ENCODE peak calls at places on chromosomes 3 and 15, in four cellular contexts. One of them, this sample, is unnamed.

GRCh38 chr3:53227993-53228885 is 27.6 kb downstream of the TKT start:
- DNase-seq in fibroblast of pulmonary artery: no peak
- DNase-seq in uterus: no peak
- DNase-seq in MM.1S: no peak
- DNase-seq in this sample: no peak

GRCh38 chr3:17631617-17632016 is 110.8 kb downstream of the TBC1D5 start:
- DNase-seq in MM.1S: no peak
- DNase-seq in uterus: no peak
- DNase-seq in fibroblast of pulmonary artery: no peak
- DNase-seq in this sample: no peak

GRCh38 chr3:181289306-181289705 is 299.8 kb upstream of the DNAJC19 start:
- DNase-seq in MM.1S: no peak
- DNase-seq in fibroblast of pulmonary artery: no peak
- DNase-seq in uterus: no peak
- DNase-seq in this sample: no peak

GRCh38 chr3:166575166-166575565 is 737.9 kb upstream of the BCHE start:
- DNase-seq in fibroblast of pulmonary artery: no peak
- DNase-seq in MM.1S: no peak
- DNase-seq in uterus: no peak
- DNase-seq in this sample: no peak

GRCh38 chr3:125585595-125586223 is 9.6 kb downstream of the OSBPL11 start:
- DNase-seq in MM.1S: peak; percentile 42
- DNase-seq in fibroblast of pulmonary artery: peak; percentile 89
- DNase-seq in uterus: peak; percentile 52
- DNase-seq in this sample: no peak

GRCh38 chr15:28006116-28006911 is 92.8 kb downstream of the OCA2 start:
- DNase-seq in fibroblast of pulmonary artery: no peak
- DNase-seq in MM.1S: no peak
- DNase-seq in uterus: no peak
- DNase-seq in this sample: no peak

GRCh38 chr3:107884719-107885460 is 205.9 kb downstream of the CD47 start:
- DNase-seq in MM.1S: no peak
- DNase-seq in fibroblast of pulmonary artery: peak; percentile 80
- DNase-seq in uterus: no peak
- DNase-seq in this sample: no peak

GRCh38 chr3:123725652-123726400 is 141.0 kb upstream of the HACD2 start:
- DNase-seq in MM.1S: no peak
- DNase-seq in uterus: no peak
- DNase-seq in fibroblast of pulmonary artery: no peak
- DNase-seq in this sample: no peak

GRCh38 chr3:57958642-57959406 is 49.4 kb upstream of the FLNB start:
- DNase-seq in fibroblast of pulmonary artery: peak; percentile 61
- DNase-seq in MM.1S: no peak
- DNase-seq in uterus: peak; percentile 47
- DNase-seq in this sample: no peak

GRCh38 chr3:57006048-57006709 is 54.3 kb upstream of the SPATA12 start:
- DNase-seq in uterus: no peak
- DNase-seq in MM.1S: no peak
- DNase-seq in fibroblast of pulmonary artery: no peak
- DNase-seq in this sample: no peak

GRCh38 chr15:57606816-57607215 is 15.1 kb downstream of the MYZAP start:
- DNase-seq in uterus: no peak
- DNase-seq in fibroblast of pulmonary artery: no peak
- DNase-seq in MM.1S: no peak
- DNase-seq in this sample: no peak

GRCh38 chr3:148697311-148698189 is at the start of gene AGTR1:
- DNase-seq in fibroblast of pulmonary artery: peak; percentile 53
- DNase-seq in MM.1S: no peak
- DNase-seq in uterus: peak; percentile 34
- DNase-seq in this sample: no peak

GRCh38 chr3:105938826-105939225 is 70.0 kb upstream of the CBLB start:
- DNase-seq in fibroblast of pulmonary artery: no peak
- DNase-seq in MM.1S: no peak
- DNase-seq in uterus: no peak
- DNase-seq in this sample: no peak

GRCh38 chr15:87671289-87671688 is 585.2 kb downstream of the NTRK3 start:
- DNase-seq in uterus: no peak
- DNase-seq in MM.1S: no peak
- DNase-seq in fibroblast of pulmonary artery: no peak
- DNase-seq in this sample: no peak

DNA sequence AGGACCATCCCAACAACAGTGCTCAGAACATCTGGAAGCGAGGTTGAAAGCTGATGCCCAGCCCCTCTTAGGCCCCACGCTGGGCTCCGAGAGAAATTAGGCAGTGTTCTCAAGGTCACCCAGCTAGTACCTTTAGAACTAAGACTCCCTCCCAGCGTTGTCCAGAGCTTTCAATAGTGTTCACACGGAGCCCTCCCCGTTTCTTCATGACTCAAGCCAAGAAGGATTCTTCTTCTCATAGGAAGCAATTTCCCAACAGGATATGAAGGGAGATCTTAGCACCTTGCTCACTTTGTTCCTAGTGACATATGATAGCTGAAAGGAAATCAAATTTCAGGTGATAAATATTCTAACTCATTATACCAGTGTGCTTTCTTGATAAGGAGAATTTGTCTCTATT is 244.2 kb upstream of the ST8SIA2 start:
- DNase-seq in fibroblast of pulmonary artery: no peak
- DNase-seq in uterus: no peak
- DNase-seq in MM.1S: no peak
- DNase-seq in this sample: no peak
- TF ChIP-seq CTCF in fibroblast of pulmonary artery: no peak
- TF ChIP-seq CTCF in uterus: no peak
- TF ChIP-seq CTCF in MM.1S: no peak
- TF ChIP-seq CTCF in this sample: no peak

DNA sequence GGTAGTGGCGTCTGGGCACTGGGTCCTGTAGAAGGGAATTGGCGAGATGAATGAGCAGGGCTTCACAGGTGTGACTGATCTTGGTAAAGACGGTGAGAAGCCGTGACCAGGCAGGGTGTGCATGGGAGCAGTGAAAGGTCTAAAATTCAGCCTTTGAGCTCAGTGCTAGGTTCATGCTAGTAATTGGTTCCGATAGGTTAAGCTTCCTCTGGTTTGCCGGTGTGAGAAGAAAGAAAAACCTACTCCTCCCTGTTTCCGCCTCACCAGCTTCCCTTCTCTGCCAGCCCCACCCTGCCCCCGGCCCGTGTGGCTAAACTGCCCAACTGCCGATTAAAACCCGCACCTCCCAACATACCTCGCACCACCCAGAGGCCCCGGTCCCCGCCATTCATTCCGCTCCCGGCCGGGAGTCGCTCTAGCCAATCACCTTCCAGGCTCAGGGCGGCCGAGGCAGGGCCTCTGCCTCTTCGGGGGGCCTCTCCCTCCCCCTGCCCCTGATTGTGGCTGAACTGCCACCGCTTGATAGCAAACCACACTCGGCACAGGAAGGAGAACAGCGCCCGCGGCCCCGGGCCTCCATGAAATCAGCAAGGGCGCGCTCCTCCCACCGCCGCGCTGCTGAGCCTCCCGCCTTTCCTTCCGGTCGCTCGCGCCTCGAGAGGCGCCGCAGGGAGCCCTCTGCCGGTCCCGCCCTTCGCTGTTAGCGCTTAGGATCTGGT is 7.3 kb upstream of the NRROS start:
- DNase-seq in fibroblast of pulmonary artery: peak; percentile 67
- DNase-seq in uterus: peak; percentile 67
- DNase-seq in MM.1S: peak; percentile 95
- DNase-seq in this sample: peak; percentile 74
- H3K4me3 ChIP-seq in fibroblast of pulmonary artery: peak overlapping the region; percentile 65
- H3K4me3 ChIP-seq in uterus: peak overlapping the region; percentile 49
- H3K4me3 ChIP-seq in MM.1S: peak overlapping the region; percentile 72
- H3K4me3 ChIP-seq in this sample: peak overlapping the region; percentile 58

GRCh38 chr3:167913218-167913902 is 177.8 kb downstream of the SERPINI1 start:
- DNase-seq in fibroblast of pulmonary artery: peak; percentile 67
- DNase-seq in uterus: no peak
- DNase-seq in MM.1S: no peak
- DNase-seq in this sample: no peak
- TF ChIP-seq CTCF in fibroblast of pulmonary artery: peak; percentile 27
- TF ChIP-seq CTCF in uterus: no peak
- TF ChIP-seq CTCF in MM.1S: no peak
- TF ChIP-seq CTCF in this sample: no peak

GRCh38 chr3:157285966-157286365 is 126.0 kb upstream of the CCNL1 start:
- DNase-seq in MM.1S: no peak
- DNase-seq in fibroblast of pulmonary artery: no peak
- DNase-seq in uterus: no peak
- DNase-seq in this sample: no peak

GRCh38 chr3:157279237-157279636 is 119.3 kb upstream of the CCNL1 start:
- DNase-seq in uterus: no peak
- DNase-seq in fibroblast of pulmonary artery: no peak
- DNase-seq in MM.1S: no peak
- DNase-seq in this sample: no peak

GRCh38 chr3:157280786-157281185 is 120.8 kb upstream of the CCNL1 start:
- DNase-seq in uterus: no peak
- DNase-seq in fibroblast of pulmonary artery: peak; percentile 29
- DNase-seq in MM.1S: no peak
- DNase-seq in this sample: no peak

GRCh38 chr3:157276801-157277200 is 116.9 kb upstream of the CCNL1 start:
- DNase-seq in MM.1S: no peak
- DNase-seq in uterus: no peak
- DNase-seq in fibroblast of pulmonary artery: no peak
- DNase-seq in this sample: no peak

DNA sequence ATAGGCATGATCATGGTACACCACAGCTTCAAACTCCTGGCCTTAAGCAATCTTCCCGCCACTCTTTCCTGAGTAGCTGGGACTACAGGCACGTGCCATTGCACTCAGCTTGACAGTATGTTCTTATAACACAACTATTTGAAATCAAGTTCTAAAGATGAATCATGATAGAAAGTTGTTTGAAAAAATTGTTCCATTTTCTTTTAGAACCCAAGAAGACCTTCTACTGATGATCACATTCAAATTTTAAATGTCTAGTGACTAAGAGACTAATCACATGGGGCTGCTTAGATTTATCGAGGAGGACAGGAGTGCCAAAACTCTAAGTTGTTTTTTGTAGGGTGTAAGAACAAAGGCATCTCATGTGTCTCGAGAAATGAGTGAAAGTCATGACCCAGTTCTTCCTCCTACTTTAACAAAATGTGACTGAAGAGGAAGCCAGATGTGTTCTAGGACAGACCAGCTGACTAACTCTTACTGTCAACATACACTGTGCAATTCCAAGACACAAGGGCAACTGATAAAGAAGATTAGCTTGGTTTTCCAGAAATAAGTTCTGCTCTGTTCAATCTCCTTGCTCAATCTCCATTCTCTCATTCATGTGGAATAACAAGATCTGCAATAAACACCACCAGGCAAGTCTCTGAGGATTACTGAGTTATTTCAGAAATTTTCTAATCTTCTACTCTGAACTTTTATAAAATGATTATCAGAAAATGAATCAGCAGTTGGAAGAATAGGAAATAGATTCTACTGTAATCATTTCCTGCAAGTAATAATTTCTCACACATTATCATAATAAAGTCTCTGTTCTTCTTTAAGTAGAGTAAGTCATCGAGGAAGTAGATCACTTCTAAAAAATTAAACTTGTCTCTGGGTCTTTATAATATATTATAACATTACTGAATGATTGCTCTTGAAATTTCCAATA is 122.6 kb upstream of the CCNL1 start:
- DNase-seq in uterus: peak; percentile 34
- DNase-seq in fibroblast of pulmonary artery: peak; percentile 93
- DNase-seq in MM.1S: no peak
- DNase-seq in this sample: no peak
- H3K4me3 ChIP-seq in uterus: no peak overlapping the region
- H3K4me3 ChIP-seq in fibroblast of pulmonary artery: no peak overlapping the region
- H3K4me3 ChIP-seq in MM.1S: no peak overlapping the region
- H3K4me3 ChIP-seq in this sample: no peak overlapping the region

GRCh38 chr3:131564812-131565211 is 62.0 kb upstream of the MRPL3 start:
- DNase-seq in fibroblast of pulmonary artery: no peak
- DNase-seq in uterus: no peak
- DNase-seq in MM.1S: no peak
- DNase-seq in this sample: no peak

DNA sequence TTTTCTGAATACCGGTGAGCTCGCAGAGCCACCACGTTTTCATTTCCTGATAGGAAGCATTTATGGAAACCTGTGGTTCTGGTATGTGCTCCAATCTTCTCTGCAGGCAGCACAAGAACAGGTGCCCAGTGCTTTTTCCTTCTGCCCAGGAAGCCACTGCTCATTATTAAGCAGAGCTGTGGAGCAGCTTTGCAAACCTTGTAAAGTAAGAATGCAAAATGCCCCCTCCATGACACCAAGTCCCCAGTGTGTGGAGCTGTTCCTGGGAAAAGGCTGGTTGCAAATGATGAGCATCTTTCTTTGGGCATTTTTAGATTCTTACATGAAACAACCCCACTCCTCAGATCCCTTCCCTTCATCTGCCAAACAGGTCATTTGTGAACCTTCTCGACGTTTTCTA is 65.7 kb upstream of the MRPL3 start:
- DNase-seq in fibroblast of pulmonary artery: no peak
- DNase-seq in uterus: no peak
- DNase-seq in MM.1S: no peak
- DNase-seq in this sample: no peak
- TF ChIP-seq CTCF in fibroblast of pulmonary artery: no peak
- TF ChIP-seq CTCF in uterus: no peak
- TF ChIP-seq CTCF in MM.1S: no peak
- TF ChIP-seq CTCF in this sample: no peak